ENCODE peak calls at places on chromosome 2, in seven cellular contexts. O is HEK293T; B is stimulated activated CD4-positive, alpha-beta T cell treated with anti-CD3 and anti-CD28 coated beads, Interleukin-2, amount 100 ng/mL, for 24 hours; J is ovary; T is activated naive CD8-positive, alpha-beta T cell treated with anti-CD3 and anti-CD28 coated beads, Interleukin-2, amount 10 ng/mL, durations not matched to agents 7 days and 5 days; D is T-helper 2 cell; A is fibroblast of the aortic adventitia. Y is an unnamed sample.

GRCh38 chr2:194271283-194271961 is 1385.6 kb upstream of the SLC39A10 start:
- DNase-seq in O (no peak), B (no peak), J (no peak), T (no peak), D (no peak), A (no peak), Y (no peak)

GRCh38 chr2:6576312-6576711 is 289.4 kb downstream of the CMPK2 start:
- DNase-seq in O (no peak), B (no peak), J (no peak), T (no peak), D (no peak), A (no peak), Y (peak)

GRCh38 chr2:217790681-217791392 is 212.0 kb downstream of the TNS1 start:
- DNase-seq in O (no peak), B (no peak), J (no peak), T (no peak), D (no peak), A (peak), Y (peak)

GRCh38 chr2:120393456-120393855 is 47.5 kb downstream of the INHBB start:
- DNase-seq in O (no peak), B (no peak), J (peak), T (no peak), D (no peak), A (no peak), Y (no peak)

GRCh38 chr2:108619916-108620620 is 85.8 kb downstream of the LIMS1 start:
- DNase-seq in O (no peak), B (no peak), J (no peak), T (no peak), D (no peak), A (no peak), Y (no peak)

GRCh38 chr2:117702098-117702497 is 112.4 kb upstream of the DDX18 start:
- DNase-seq in O (no peak), B (no peak), J (no peak), T (no peak), D (no peak), A (no peak), Y (no peak)

GRCh38 chr2:228701506-228701905 is 520.0 kb upstream of the SPHKAP start:
- DNase-seq in O (no peak), B (no peak), J (no peak), T (no peak), D (no peak), A (no peak), Y (no peak)

GRCh38 chr2:186068154-186068826 is 329.7 kb downstream of the FSIP2 start:
- DNase-seq in O (no peak), B (no peak), J (no peak), T (no peak), D (no peak), A (peak), Y (no peak)

GRCh38 chr2:177265834-177266817 is 1.6 kb upstream of the NFE2L2 start:
- DNase-seq in O (no peak), B (no peak), J (no peak), T (no peak), D (no peak), A (peak), Y (no peak)

GRCh38 chr2:162297925-162298552 is 20.4 kb downstream of the IFIH1 start:
- DNase-seq in O (peak), B (peak), J (peak), T (no peak), D (no peak), A (peak), Y (peak)

GRCh38 chr2:101387151-101387807 is at the start of gene CREG2:
- DNase-seq in O (peak), B (peak), J (peak), T (peak), D (peak), A (peak), Y (no peak)

Y was measured in AG04450.